ENCODE peak calls at places on chromosomes 3 and 15, in four cellular contexts. V is left colon, K is GM12892, Q is RWPE1. Z is an unnamed sample.

GRCh38 chr3:133595341-133595740 is 21.9 kb downstream of the CDV3 start:
- DNase-seq in V (no peak), K (no peak), Q (peak; percentile 78), Z (no peak)

GRCh38 chr15:56631765-56632164 is 101.5 kb downstream of the ZNF280D start:
- DNase-seq in V (no peak), Q (no peak), K (no peak), Z (no peak)

GRCh38 chr3:52014613-52015012 is 18.9 kb upstream of the RPL29 start:
- DNase-seq in V (no peak), K (no peak), Q (no peak), Z (no peak)

GRCh38 chr3:193829781-193830180 is 236.8 kb downstream of the OPA1 start:
- DNase-seq in K (no peak), V (no peak), Q (peak; percentile 83), Z (no peak)

GRCh38 chr15:45023659-45024320 is 795 bp downstream of the SORD start:
- DNase-seq in V (no peak), K (no peak), Q (peak; percentile 18), Z (no peak)

GRCh38 chr3:50008931-50009330 is 69.0 kb downstream of the RBM6 start:
- DNase-seq in V (no peak), Q (no peak), K (no peak), Z (no peak)

GRCh38 chr3:102163039-102163817 is 271.6 kb upstream of the ZPLD1 start:
- DNase-seq in Q (peak; percentile 52), K (no peak), V (no peak), Z (no peak)

GRCh38 chr3:75192065-75192658 is 472.0 kb upstream of the FRG2C start:
- DNase-seq in Q (peak; percentile 2), K (no peak), V (no peak), Z (no peak)

GRCh38 chr3:46987485-46988401 is 8.3 kb downstream of the NBEAL2 start:
- DNase-seq in Q (peak; percentile 72), V (peak; percentile 89), K (peak; percentile 96), Z (no peak)

GRCh38 chr3:172461530-172462138 is 13.4 kb upstream of the GHSR start:
- DNase-seq in Q (peak; percentile 56), K (no peak), V (no peak), Z (no peak)